ENCODE peak calls at places on chromosomes 13 and 19, in four cellular contexts. O is foreskin fibroblast, A is AG09309, C is astrocyte of the cerebellum. F is an unnamed sample.

GRCh38 chr19:12913871-12914690 is 5.0 kb downstream of the SYCE2 start:
- DNase-seq in C (no peak), A (no peak), O (peak), F (no peak)

GRCh38 chr19:48203227-48203793 is 32.8 kb downstream of the ZSWIM9 start:
- DNase-seq in O (no peak), A (no peak), C (no peak), F (no peak)

GRCh38 chr13:30371649-30372265 is 50.5 kb upstream of the UBE2L5 start:
- DNase-seq in C (no peak), O (peak), A (peak), F (peak)

GRCh38 chr19:46571495-46571894 is 29.6 kb upstream of the CALM3 start:
- DNase-seq in A (no peak), C (no peak), O (peak), F (peak)

GRCh38 chr13:106581268-106581667 is 13.3 kb upstream of the ARGLU1 start:
- DNase-seq in C (no peak), A (no peak), O (no peak), F (no peak)

GRCh38 chr13:59776924-59777690 is 386.6 kb downstream of the DIAPH3 start:
- DNase-seq in O (peak), A (peak), C (peak), F (no peak)

GRCh38 chr13:108155185-108156106 is 59.9 kb downstream of the LIG4 start:
- DNase-seq in O (peak), A (peak), C (peak), F (peak)

GRCh38 chr19:39927524-39928356 is 6.7 kb downstream of the FCGBP start:
- DNase-seq in C (no peak), A (no peak), O (no peak), F (no peak)

GRCh38 chr19:38617764-38618589 is at the start of gene MAP4K1:
- DNase-seq in O (no peak), C (no peak), A (no peak), F (no peak)

GRCh38 chr19:49441210-49441959 is at the start of gene SLC17A7:
- DNase-seq in O (peak), A (no peak), C (no peak), F (no peak)

DNA sequence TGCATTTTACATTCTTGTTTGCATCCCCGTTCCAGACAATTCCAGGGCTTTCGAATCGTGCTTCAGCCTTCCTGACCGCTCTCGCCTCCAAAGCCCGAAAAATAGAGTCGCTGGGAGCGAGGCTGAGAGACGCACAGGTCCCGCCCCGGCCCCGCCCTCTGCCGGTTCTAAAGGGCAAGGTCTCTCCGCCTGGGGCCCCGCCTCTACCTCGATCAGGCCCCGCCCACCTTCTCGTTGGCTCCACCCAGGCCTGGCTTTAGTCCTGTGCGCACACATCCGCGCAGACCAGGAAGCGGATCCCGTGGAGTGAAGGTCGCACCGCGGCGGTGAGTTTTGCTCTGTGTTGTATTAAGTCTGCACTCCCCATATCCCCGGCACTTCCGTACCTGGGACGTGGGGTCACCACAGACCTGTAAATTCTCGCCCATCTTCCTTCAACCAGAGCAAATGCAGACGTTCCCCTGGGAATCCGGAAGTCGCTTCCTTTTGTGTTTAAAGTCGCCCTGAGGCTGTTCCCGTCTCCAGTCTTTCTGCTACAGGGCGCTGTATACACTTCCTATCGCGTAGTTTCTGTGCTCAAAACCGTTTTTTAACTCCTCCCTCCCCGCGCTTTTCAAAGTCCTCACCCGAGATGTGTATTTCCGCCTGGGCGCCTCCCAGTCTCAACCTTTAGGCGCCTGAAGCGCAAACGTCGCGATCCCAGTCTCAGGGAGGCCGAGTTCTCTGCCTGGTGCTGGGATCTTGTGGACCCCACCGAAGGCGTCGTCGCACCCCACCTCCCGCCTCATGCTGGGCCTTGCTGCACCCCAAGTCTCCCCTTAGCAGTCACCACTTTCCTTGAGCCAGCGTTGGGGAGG is at the start of gene ZNF701:
- DNase-seq in A (peak), C (peak), O (peak), F (no peak)
- TF ChIP-seq CTCF in A (no peak), C (peak), O (no peak), F (no peak)

DNA sequence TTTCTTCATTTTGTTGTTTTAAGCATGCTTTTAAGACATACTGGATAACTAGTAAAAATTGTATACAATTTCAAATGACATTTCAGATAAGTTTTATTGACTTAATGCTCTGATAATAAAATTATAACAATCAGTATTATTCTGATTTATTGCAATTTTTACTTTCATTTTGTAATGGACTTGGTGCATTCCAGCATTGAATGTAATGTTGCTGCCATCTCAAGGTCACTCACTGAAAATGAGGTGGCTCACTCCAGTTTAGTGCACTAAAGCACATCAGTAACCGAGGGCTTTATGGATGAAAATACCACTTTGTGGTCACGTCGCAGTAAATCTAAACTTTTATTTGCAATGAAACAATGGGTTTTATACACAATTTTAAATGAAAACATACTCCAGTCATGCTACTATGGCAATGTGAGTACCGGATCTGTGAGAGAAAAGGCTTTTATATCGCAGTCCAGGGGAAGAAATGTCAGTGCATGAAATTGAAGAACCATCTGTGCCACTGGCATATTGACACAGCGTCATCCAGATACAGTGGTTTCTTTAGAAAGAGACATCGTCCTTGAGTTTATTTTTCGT is 20.7 kb upstream of the ZNF507 start:
- DNase-seq in O (peak), C (no peak), A (no peak), F (no peak)
- TF ChIP-seq CTCF in O (no peak), C (peak), A (no peak), F (no peak)

DNA sequence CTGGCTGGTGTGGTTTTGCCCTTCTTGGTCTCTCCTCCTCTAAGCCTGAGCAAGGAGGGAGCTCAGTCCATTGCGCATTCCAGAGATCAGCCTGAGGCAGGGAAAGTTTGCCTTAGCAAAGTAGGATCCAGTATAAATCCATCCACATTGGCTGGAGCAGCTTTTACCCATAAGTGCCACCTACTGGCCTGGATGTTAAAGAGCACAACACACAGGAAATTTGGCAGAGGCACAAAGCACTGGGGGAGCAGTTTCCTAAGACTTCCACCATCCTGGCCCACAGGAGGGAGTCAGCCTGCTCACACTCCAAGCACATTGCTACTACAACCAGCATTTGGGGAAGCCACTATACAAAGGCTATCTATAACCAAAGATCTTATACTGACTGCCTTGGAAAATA is 1124.2 kb downstream of the SLITRK1 start:
- DNase-seq in A (no peak), O (no peak), C (no peak), F (no peak)
- TF ChIP-seq CTCF in A (peak), O (peak), C (peak), F (no peak)

GRCh38 chr13:97212540-97213146 is 9.5 kb upstream of the MBNL2 start:
- DNase-seq in A (no peak), O (peak), C (no peak), F (no peak)
- TF ChIP-seq CTCF in A (peak), O (peak), C (peak), F (no peak)

F was measured in Calu3.